ENCODE peak calls at places on chromosome 14, in four cellular contexts. R, M, A and S are unnamed samples.

GRCh38 chr14:67409461-67409860 is 2.5 kb downstream of the PLEK2 start:
- DNase-seq in R (no peak), A (no peak), M (no peak), S (no peak)

GRCh38 chr14:92631098-92631497 is 117.3 kb downstream of the LGMN start:
- DNase-seq in A (no peak), R (no peak), M (no peak), S (no peak)

GRCh38 chr14:71250791-71251190 is 343.5 kb downstream of the PCNX1 start:
- DNase-seq in M (no peak), R (no peak), A (peak; percentile 58), S (no peak)

GRCh38 chr14:37587881-37588666 is 7.0 kb downstream of the FOXA1 start:
- DNase-seq in M (no peak), R (no peak), A (no peak), S (no peak)

GRCh38 chr14:99133563-99134332 is 138.2 kb downstream of the BCL11B start:
- DNase-seq in M (peak; percentile 26), R (no peak), A (no peak), S (no peak)

GRCh38 chr14:68504861-68505260 is 288.0 kb downstream of the ZFP36L1 start:
- DNase-seq in A (no peak), R (no peak), M (no peak), S (no peak)

GRCh38 chr14:58488550-58488949 is 61.0 kb downstream of the KIAA0586 start:
- DNase-seq in M (no peak), A (peak; percentile 41), R (no peak), S (peak; percentile 35)

GRCh38 chr14:80213602-80214001 is 2.3 kb upstream of the DIO2 start:
- DNase-seq in M (no peak), R (peak; percentile 71), A (peak; percentile 87), S (peak; percentile 87)

GRCh38 chr14:74400328-74400727 is 25.7 kb downstream of the SYNDIG1L start:
- DNase-seq in M (no peak), A (peak; percentile 13), R (peak; percentile 4), S (no peak)

GRCh38 chr14:61461808-61462275 is 140.5 kb downstream of the PRKCH start:
- DNase-seq in R (peak; percentile 76), A (peak; percentile 89), M (no peak), S (peak; percentile 74)

GRCh38 chr14:73261520-73262426 is 24.5 kb downstream of the PAPLN start:
- DNase-seq in A (no peak), M (no peak), R (no peak), S (no peak)

GRCh38 chr14:55553791-55554190 is 26.2 kb upstream of the KTN1 start:
- DNase-seq in M (no peak), A (no peak), R (no peak), S (no peak)

GRCh38 chr14:54981698-54982097 is 45.2 kb downstream of the WDHD1 start:
- DNase-seq in M (no peak), A (peak; percentile 44), R (no peak), S (peak; percentile 35)

DNA sequence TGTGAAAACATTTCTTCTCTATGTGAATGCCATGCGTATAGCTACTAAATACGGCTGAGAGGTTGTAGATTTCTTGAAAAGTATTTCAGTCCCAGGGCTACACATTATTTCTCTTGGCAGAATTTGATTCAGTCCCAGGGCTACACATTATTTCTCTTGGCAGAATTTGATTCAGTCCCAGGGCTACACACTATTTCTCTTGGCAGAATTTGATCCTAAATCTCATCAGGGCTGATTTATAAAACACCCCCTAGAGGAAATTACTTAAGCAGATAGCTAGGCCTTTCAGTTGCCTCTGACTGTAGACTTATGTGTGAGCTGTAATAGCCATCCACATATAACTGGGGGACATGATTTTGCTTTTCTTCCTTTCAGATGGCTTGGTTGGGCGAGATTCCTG is 50.4 kb downstream of the AK7 start:
- DNase-seq in A (peak; percentile 8), M (no peak), R (no peak), S (no peak)
- TF ChIP-seq CTCF in A (no peak), M (no peak), R (no peak), S (no peak)

GRCh38 chr14:103136388-103137271 is 13.4 kb downstream of the TNFAIP2 start:
- DNase-seq in A (peak; percentile 54), R (peak; percentile 72), M (no peak), S (peak; percentile 57)
- TF ChIP-seq CTCF in A (no peak), R (no peak), M (no peak), S (no peak)

DNA sequence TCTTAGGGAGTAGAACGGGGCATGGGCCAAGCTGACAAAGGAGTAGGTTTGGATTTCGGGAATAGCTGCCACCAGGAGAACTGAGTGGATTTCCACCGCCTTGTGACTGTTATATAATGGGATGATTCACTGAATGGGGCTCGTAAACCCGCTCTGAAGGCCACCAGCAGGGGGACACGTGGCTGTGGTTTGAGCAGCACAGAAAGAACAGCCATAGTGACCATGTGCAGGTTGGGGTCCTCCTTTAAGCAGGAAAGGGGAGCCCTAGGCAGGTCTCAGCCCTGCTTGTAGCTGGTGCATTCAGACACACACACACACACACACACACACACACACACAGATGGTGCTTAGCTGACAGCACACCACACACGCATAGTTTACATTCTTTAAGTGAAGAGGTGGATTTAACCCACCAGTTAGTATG is 8.6 kb upstream of the ASB2 start:
- DNase-seq in A (peak; percentile 59), R (peak; percentile 80), M (peak; percentile 53), S (peak; percentile 95)
- TF ChIP-seq CTCF in A (peak; percentile 28), R (peak; percentile 74), M (peak; percentile 49), S (peak; percentile 53)

GRCh38 chr14:32205984-32206383 is 2.9 kb upstream of the RNU6-8 start:
- DNase-seq in M (no peak), R (no peak), A (no peak), S (no peak)
- TF ChIP-seq CTCF in M (no peak), R (no peak), A (no peak), S (no peak)

GRCh38 chr14:96120392-96120791 is 81.2 kb downstream of the C14orf132 start:
- DNase-seq in R (no peak), A (no peak), M (no peak), S (no peak)
- TF ChIP-seq CTCF in R (no peak), A (no peak), M (no peak), S (no peak)

GRCh38 chr14:34059925-34060746 is 109.3 kb upstream of the EGLN3 start:
- DNase-seq in M (peak; percentile 85), A (peak; percentile 67), R (peak; percentile 24), S (peak; percentile 61)
- TF ChIP-seq CTCF in M (peak; percentile 44), A (no peak), R (peak; percentile 29), S (peak; percentile 16)

GRCh38 chr14:63205850-63206249 is 1.6 kb downstream of the RHOJ start:
- DNase-seq in M (no peak), A (peak; percentile 59), R (no peak), S (no peak)

GRCh38 chr14:63205281-63205575 is 985 bp downstream of the RHOJ start:
- DNase-seq in A (peak; percentile 38), M (no peak), R (no peak), S (no peak)

GRCh38 chr14:63204407-63205280 is at the start of gene RHOJ:
- DNase-seq in R (no peak), M (peak; percentile 22), A (peak; percentile 46), S (no peak)

GRCh38 chr14:63203015-63203414 is 1.2 kb upstream of the RHOJ start:
- DNase-seq in M (no peak), R (no peak), A (no peak), S (no peak)

DNA sequence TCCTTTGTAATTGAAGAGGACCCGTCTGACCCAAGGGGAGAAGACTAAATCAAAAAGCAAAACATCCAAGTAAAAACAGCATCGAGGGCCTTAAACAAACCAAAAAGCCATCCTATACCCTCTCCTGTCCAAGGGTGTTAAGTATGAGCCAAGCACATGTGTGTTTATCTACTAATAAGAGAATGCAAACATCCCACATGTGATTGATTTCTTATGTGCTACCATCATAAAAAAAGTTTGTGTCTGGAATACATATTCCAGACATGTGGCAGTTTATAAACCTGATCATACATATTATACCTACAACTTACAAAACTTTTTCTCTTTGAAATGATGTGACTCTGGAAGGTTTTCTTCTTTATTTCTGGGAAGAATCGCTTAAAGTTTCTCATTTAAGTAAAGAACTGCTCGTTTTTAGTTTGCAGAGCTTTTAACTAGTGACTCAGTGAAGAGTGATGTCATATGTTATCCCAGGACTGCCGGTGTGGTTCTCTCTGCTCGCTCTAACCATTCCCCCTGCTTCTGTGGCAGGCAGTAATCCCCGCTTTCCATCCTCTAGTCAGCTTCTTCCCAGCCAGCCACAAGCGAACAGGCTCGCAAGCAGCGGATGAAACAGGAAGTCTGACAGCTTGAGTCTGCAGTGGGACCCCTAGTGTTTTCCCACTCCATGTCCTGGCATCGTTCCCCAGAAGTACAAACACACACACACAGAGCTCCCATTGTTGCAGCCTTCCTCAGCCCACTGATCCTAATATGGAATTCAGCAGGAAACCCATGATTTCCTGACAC is 431 bp upstream of the RHOJ start:
- DNase-seq in A (peak; percentile 100), M (peak; percentile 79), R (peak; percentile 94), S (peak; percentile 92)
- TF ChIP-seq CTCF in A (peak; percentile 36), M (peak; percentile 45), R (peak; percentile 43), S (peak; percentile 38)